ENCODE peak calls at places on chromosomes 3 and 15, in four cellular contexts. A is HEK293T, U is activated T-cell treated with anti-CD3 and anti-CD28 coated beads for 1 hour, P is cardiac fibroblast. H is an unnamed sample.

GRCh38 chr3:109115451-109115850 is 2.5 kb downstream of the MORC1 start:
- DNase-seq in A (no peak), U (no peak), P (no peak), H (no peak)

GRCh38 chr3:112136959-112137693 is 4.1 kb upstream of the GCSAM start:
- DNase-seq in A (peak; percentile 61), U (no peak), P (peak; percentile 63), H (no peak)

GRCh38 chr15:65008989-65009388 is 19.3 kb upstream of the SPG21 start:
- DNase-seq in A (no peak), U (no peak), P (peak; percentile 17), H (no peak)

GRCh38 chr3:76065975-76066374 is 280.6 kb upstream of the ZNF717 start:
- DNase-seq in A (no peak), U (no peak), P (peak; percentile 60), H (no peak)

GRCh38 chr3:98114264-98114663 is 16.3 kb upstream of the OR5H1 start:
- DNase-seq in A (no peak), U (no peak), P (no peak), H (no peak)

GRCh38 chr3:178583963-178584575 is 47.8 kb downstream of the KCNMB2 start:
- DNase-seq in A (no peak), U (no peak), P (no peak), H (no peak)

GRCh38 chr15:69039516-69040225 is 25.2 kb downstream of the NOX5 start:
- DNase-seq in A (no peak), U (no peak), P (no peak), H (no peak)

GRCh38 chr15:67839358-67839928 is 402 bp downstream of the RNU6-1 start:
- DNase-seq in A (peak; percentile 57), U (no peak), P (peak; percentile 66), H (no peak)

GRCh38 chr3:187002915-187003314 is 72.6 kb downstream of the ST6GAL1 start:
- DNase-seq in A (no peak), U (no peak), P (no peak), H (no peak)